ENCODE peak calls at places on chromosomes 7 and 10, in six cellular contexts. One of them, this sample, is unnamed.

GRCh38 chr10:120688928-120689327 is 162.2 kb upstream of the WDR11 start:
- DNase-seq in gastrocnemius medialis: no peak
- DNase-seq in CD4-positive, alpha-beta memory T cell: no peak
- DNase-seq in GM12878: no peak
- DNase-seq in sigmoid colon: no peak
- DNase-seq in AG09309: no peak
- DNase-seq in this sample: no peak

GRCh38 chr10:54124209-54124890 is 676.7 kb downstream of the PCDH15 start:
- DNase-seq in gastrocnemius medialis: no peak
- DNase-seq in CD4-positive, alpha-beta memory T cell: no peak
- DNase-seq in GM12878: no peak
- DNase-seq in sigmoid colon: no peak
- DNase-seq in AG09309: no peak
- DNase-seq in this sample: no peak

GRCh38 chr7:95596183-95597135 is at the start of gene PDK4:
- DNase-seq in gastrocnemius medialis: peak; percentile 99
- DNase-seq in CD4-positive, alpha-beta memory T cell: no peak
- DNase-seq in GM12878: no peak
- DNase-seq in sigmoid colon: peak; percentile 99
- DNase-seq in AG09309: no peak
- DNase-seq in this sample: no peak

GRCh38 chr7:48421357-48421756 is 250.1 kb downstream of the ABCA13 start:
- DNase-seq in gastrocnemius medialis: no peak
- DNase-seq in CD4-positive, alpha-beta memory T cell: no peak
- DNase-seq in GM12878: no peak
- DNase-seq in sigmoid colon: no peak
- DNase-seq in AG09309: no peak
- DNase-seq in this sample: no peak

GRCh38 chr10:86758231-86759072 is 2.0 kb downstream of the BMPR1A start:
- DNase-seq in gastrocnemius medialis: no peak
- DNase-seq in CD4-positive, alpha-beta memory T cell: no peak
- DNase-seq in GM12878: no peak
- DNase-seq in sigmoid colon: no peak
- DNase-seq in AG09309: no peak
- DNase-seq in this sample: no peak

GRCh38 chr10:73974309-73974946 is 23.5 kb upstream of the VCL start:
- DNase-seq in gastrocnemius medialis: no peak
- DNase-seq in CD4-positive, alpha-beta memory T cell: peak; percentile 45
- DNase-seq in GM12878: no peak
- DNase-seq in sigmoid colon: no peak
- DNase-seq in AG09309: no peak
- DNase-seq in this sample: no peak

GRCh38 chr7:31991846-31992245 is 78.4 kb downstream of the PDE1C start:
- DNase-seq in gastrocnemius medialis: no peak
- DNase-seq in CD4-positive, alpha-beta memory T cell: no peak
- DNase-seq in GM12878: no peak
- DNase-seq in sigmoid colon: no peak
- DNase-seq in AG09309: no peak
- DNase-seq in this sample: no peak

GRCh38 chr10:114520453-114520852 is 116.2 kb upstream of the AFAP1L2 start:
- DNase-seq in gastrocnemius medialis: peak; percentile 28
- DNase-seq in CD4-positive, alpha-beta memory T cell: no peak
- DNase-seq in GM12878: no peak
- DNase-seq in sigmoid colon: no peak
- DNase-seq in AG09309: peak; percentile 61
- DNase-seq in this sample: no peak

GRCh38 chr7:31432831-31433340 is 81.0 kb upstream of the ITPRID1 start:
- DNase-seq in gastrocnemius medialis: no peak
- DNase-seq in CD4-positive, alpha-beta memory T cell: no peak
- DNase-seq in GM12878: no peak
- DNase-seq in sigmoid colon: no peak
- DNase-seq in AG09309: no peak
- DNase-seq in this sample: no peak

GRCh38 chr10:46018453-46019169 is 11.8 kb downstream of the NCOA4 start:
- DNase-seq in gastrocnemius medialis: no peak
- DNase-seq in CD4-positive, alpha-beta memory T cell: no peak
- DNase-seq in GM12878: no peak
- DNase-seq in sigmoid colon: no peak
- DNase-seq in AG09309: no peak
- DNase-seq in this sample: no peak

GRCh38 chr7:134051020-134051419 is 76.1 kb upstream of the LRGUK start:
- DNase-seq in gastrocnemius medialis: no peak
- DNase-seq in CD4-positive, alpha-beta memory T cell: no peak
- DNase-seq in GM12878: no peak
- DNase-seq in sigmoid colon: no peak
- DNase-seq in AG09309: no peak
- DNase-seq in this sample: no peak

GRCh38 chr10:317219-317868 is 182.1 kb downstream of the ZMYND11 start:
- DNase-seq in gastrocnemius medialis: no peak
- DNase-seq in CD4-positive, alpha-beta memory T cell: peak; percentile 12
- DNase-seq in GM12878: peak; percentile 82
- DNase-seq in sigmoid colon: no peak
- DNase-seq in AG09309: peak; percentile 17
- DNase-seq in this sample: no peak

GRCh38 chr10:66941491-66941890 is 15.7 kb downstream of the LRRTM3 start:
- DNase-seq in gastrocnemius medialis: no peak
- DNase-seq in CD4-positive, alpha-beta memory T cell: no peak
- DNase-seq in GM12878: no peak
- DNase-seq in sigmoid colon: no peak
- DNase-seq in AG09309: no peak
- DNase-seq in this sample: no peak

GRCh38 chr10:132421377-132422168 is 24.6 kb downstream of the PWWP2B start:
- DNase-seq in gastrocnemius medialis: peak; percentile 82
- DNase-seq in CD4-positive, alpha-beta memory T cell: no peak
- DNase-seq in GM12878: no peak
- DNase-seq in sigmoid colon: peak; percentile 92
- DNase-seq in AG09309: no peak
- DNase-seq in this sample: no peak

GRCh38 chr7:89183726-89184125 is 388.2 kb upstream of the TEX47 start:
- DNase-seq in gastrocnemius medialis: no peak
- DNase-seq in CD4-positive, alpha-beta memory T cell: no peak
- DNase-seq in GM12878: no peak
- DNase-seq in sigmoid colon: no peak
- DNase-seq in AG09309: no peak
- DNase-seq in this sample: no peak

GRCh38 chr7:14389052-14389988 is 399.9 kb upstream of the ETV1 start:
- DNase-seq in gastrocnemius medialis: no peak
- DNase-seq in CD4-positive, alpha-beta memory T cell: no peak
- DNase-seq in GM12878: no peak
- DNase-seq in sigmoid colon: no peak
- DNase-seq in AG09309: no peak
- DNase-seq in this sample: no peak

GRCh38 chr7:42167206-42167913 is 69.6 kb downstream of the GLI3 start:
- DNase-seq in gastrocnemius medialis: no peak
- DNase-seq in CD4-positive, alpha-beta memory T cell: no peak
- DNase-seq in GM12878: no peak
- DNase-seq in sigmoid colon: no peak
- DNase-seq in AG09309: no peak
- DNase-seq in this sample: no peak

GRCh38 chr7:134155220-134155619 is 28.1 kb downstream of the LRGUK start:
- DNase-seq in gastrocnemius medialis: no peak
- DNase-seq in CD4-positive, alpha-beta memory T cell: no peak
- DNase-seq in GM12878: no peak
- DNase-seq in sigmoid colon: no peak
- DNase-seq in AG09309: no peak
- DNase-seq in this sample: no peak

GRCh38 chr10:5165738-5166137 is 19.2 kb downstream of the AKR1C8 start:
- DNase-seq in gastrocnemius medialis: no peak
- DNase-seq in CD4-positive, alpha-beta memory T cell: no peak
- DNase-seq in GM12878: no peak
- DNase-seq in sigmoid colon: no peak
- DNase-seq in AG09309: no peak
- DNase-seq in this sample: no peak

GRCh38 chr10:103278862-103279298 is 1.9 kb downstream of the INA start:
- DNase-seq in gastrocnemius medialis: no peak
- DNase-seq in CD4-positive, alpha-beta memory T cell: peak; percentile 23
- DNase-seq in GM12878: no peak
- DNase-seq in sigmoid colon: no peak
- DNase-seq in AG09309: no peak
- DNase-seq in this sample: no peak

GRCh38 chr7:136014659-136015058 is 37.5 kb upstream of the MTPN start:
- DNase-seq in gastrocnemius medialis: no peak
- DNase-seq in CD4-positive, alpha-beta memory T cell: no peak
- DNase-seq in GM12878: no peak
- DNase-seq in sigmoid colon: no peak
- DNase-seq in AG09309: no peak
- DNase-seq in this sample: no peak

GRCh38 chr7:44787041-44787440 is 9.4 kb upstream of the PPIA start:
- DNase-seq in gastrocnemius medialis: no peak
- DNase-seq in CD4-positive, alpha-beta memory T cell: no peak
- DNase-seq in GM12878: no peak
- DNase-seq in sigmoid colon: no peak
- DNase-seq in AG09309: no peak
- DNase-seq in this sample: no peak

GRCh38 chr7:94698275-94698674 is 42.3 kb upstream of the SGCE start:
- DNase-seq in gastrocnemius medialis: no peak
- DNase-seq in CD4-positive, alpha-beta memory T cell: no peak
- DNase-seq in GM12878: no peak
- DNase-seq in sigmoid colon: no peak
- DNase-seq in AG09309: peak; percentile 33
- DNase-seq in this sample: no peak

GRCh38 chr10:31803606-31804195 is 124.9 kb downstream of the ARHGAP12 start:
- DNase-seq in gastrocnemius medialis: no peak
- DNase-seq in CD4-positive, alpha-beta memory T cell: no peak
- DNase-seq in GM12878: no peak
- DNase-seq in sigmoid colon: no peak
- DNase-seq in AG09309: no peak
- DNase-seq in this sample: no peak

GRCh38 chr7:81526971-81527370 is 242.9 kb downstream of the HGF start:
- DNase-seq in gastrocnemius medialis: no peak
- DNase-seq in CD4-positive, alpha-beta memory T cell: no peak
- DNase-seq in GM12878: no peak
- DNase-seq in sigmoid colon: no peak
- DNase-seq in AG09309: no peak
- DNase-seq in this sample: no peak

GRCh38 chr7:81527651-81528050 is 242.2 kb downstream of the HGF start:
- DNase-seq in gastrocnemius medialis: no peak
- DNase-seq in CD4-positive, alpha-beta memory T cell: no peak
- DNase-seq in GM12878: no peak
- DNase-seq in sigmoid colon: no peak
- DNase-seq in AG09309: no peak
- DNase-seq in this sample: no peak

GRCh38 chr7:81529785-81530184 is 240.1 kb downstream of the HGF start:
- DNase-seq in gastrocnemius medialis: no peak
- DNase-seq in CD4-positive, alpha-beta memory T cell: no peak
- DNase-seq in GM12878: no peak
- DNase-seq in sigmoid colon: no peak
- DNase-seq in AG09309: no peak
- DNase-seq in this sample: no peak

GRCh38 chr7:81525901-81526300 is 243.9 kb downstream of the HGF start:
- DNase-seq in gastrocnemius medialis: no peak
- DNase-seq in CD4-positive, alpha-beta memory T cell: no peak
- DNase-seq in GM12878: no peak
- DNase-seq in sigmoid colon: no peak
- DNase-seq in AG09309: no peak
- DNase-seq in this sample: no peak
- H3K4me3 ChIP-seq in gastrocnemius medialis: no peak overlapping the region
- H3K4me3 ChIP-seq in CD4-positive, alpha-beta memory T cell: no peak overlapping the region
- H3K4me3 ChIP-seq in GM12878: no peak overlapping the region
- H3K4me3 ChIP-seq in sigmoid colon: no peak overlapping the region
- H3K4me3 ChIP-seq in AG09309: no peak overlapping the region
- H3K4me3 ChIP-seq in this sample: no peak overlapping the region

GRCh38 chr10:12609435-12609834 is 260.1 kb downstream of the CAMK1D start:
- DNase-seq in gastrocnemius medialis: no peak
- DNase-seq in CD4-positive, alpha-beta memory T cell: no peak
- DNase-seq in GM12878: no peak
- DNase-seq in sigmoid colon: no peak
- DNase-seq in AG09309: no peak
- DNase-seq in this sample: no peak

GRCh38 chr10:12617205-12618175 is 268.1 kb downstream of the CAMK1D start:
- DNase-seq in gastrocnemius medialis: no peak
- DNase-seq in CD4-positive, alpha-beta memory T cell: no peak
- DNase-seq in GM12878: peak; percentile 45
- DNase-seq in sigmoid colon: no peak
- DNase-seq in AG09309: no peak
- DNase-seq in this sample: no peak

GRCh38 chr10:12615296-12616220 is 266.2 kb downstream of the CAMK1D start:
- DNase-seq in gastrocnemius medialis: no peak
- DNase-seq in CD4-positive, alpha-beta memory T cell: no peak
- DNase-seq in GM12878: no peak
- DNase-seq in sigmoid colon: no peak
- DNase-seq in AG09309: no peak
- DNase-seq in this sample: no peak

GRCh38 chr10:12614390-12615003 is 265.1 kb downstream of the CAMK1D start:
- DNase-seq in gastrocnemius medialis: no peak
- DNase-seq in CD4-positive, alpha-beta memory T cell: no peak
- DNase-seq in GM12878: no peak
- DNase-seq in sigmoid colon: no peak
- DNase-seq in AG09309: no peak
- DNase-seq in this sample: no peak

GRCh38 chr10:12613144-12613543 is 263.8 kb downstream of the CAMK1D start:
- DNase-seq in gastrocnemius medialis: no peak
- DNase-seq in CD4-positive, alpha-beta memory T cell: no peak
- DNase-seq in GM12878: no peak
- DNase-seq in sigmoid colon: no peak
- DNase-seq in AG09309: no peak
- DNase-seq in this sample: no peak
- H3K4me3 ChIP-seq in gastrocnemius medialis: no peak overlapping the region
- H3K4me3 ChIP-seq in CD4-positive, alpha-beta memory T cell: no peak overlapping the region
- H3K4me3 ChIP-seq in GM12878: no peak overlapping the region
- H3K4me3 ChIP-seq in sigmoid colon: no peak overlapping the region
- H3K4me3 ChIP-seq in AG09309: no peak overlapping the region
- H3K4me3 ChIP-seq in this sample: no peak overlapping the region

DNA sequence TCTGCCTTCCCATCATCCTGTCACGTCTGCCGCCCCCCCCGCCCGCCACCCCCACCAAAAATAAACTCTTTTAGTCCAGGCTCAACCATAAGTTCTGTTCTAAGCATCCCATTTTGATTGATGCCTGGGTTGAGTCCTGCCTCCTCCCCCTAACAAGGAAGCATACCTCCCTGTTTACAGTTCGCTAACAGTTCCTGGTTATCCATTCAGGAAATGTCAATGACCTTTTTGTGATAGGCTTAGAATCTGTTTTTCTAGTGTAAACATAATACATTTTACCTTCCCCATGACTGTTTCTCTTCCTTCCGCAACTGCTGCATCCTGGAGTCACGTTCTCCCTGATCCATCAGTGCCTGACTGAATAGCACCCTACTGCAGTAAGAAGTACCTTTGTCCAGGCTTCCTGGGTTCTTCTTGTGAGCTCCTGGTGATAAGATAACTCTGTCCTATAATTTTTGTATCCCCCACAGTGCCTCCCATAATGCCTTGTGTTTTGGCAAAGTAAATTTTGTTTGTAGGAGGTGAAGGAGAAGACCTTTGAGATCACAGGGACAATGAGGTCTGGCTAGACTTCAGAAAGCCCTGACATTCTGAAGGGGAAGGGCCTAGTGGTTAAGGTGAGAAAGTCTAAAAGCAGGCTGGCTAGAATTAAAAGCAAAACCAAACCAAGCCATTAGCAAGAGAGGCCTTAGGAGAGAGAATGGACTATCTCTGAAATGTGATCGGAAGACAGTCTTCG is 7.3 kb downstream of the AGFG2 start:
- DNase-seq in gastrocnemius medialis: no peak
- DNase-seq in CD4-positive, alpha-beta memory T cell: peak; percentile 61
- DNase-seq in GM12878: no peak
- DNase-seq in sigmoid colon: no peak
- DNase-seq in AG09309: no peak
- DNase-seq in this sample: peak; percentile 68
- H3K4me3 ChIP-seq in gastrocnemius medialis: no peak overlapping the region
- H3K4me3 ChIP-seq in CD4-positive, alpha-beta memory T cell: peak overlapping the region; percentile 25
- H3K4me3 ChIP-seq in GM12878: peak overlapping the region; percentile 56
- H3K4me3 ChIP-seq in sigmoid colon: no peak overlapping the region
- H3K4me3 ChIP-seq in AG09309: no peak overlapping the region
- H3K4me3 ChIP-seq in this sample: peak overlapping the region; percentile 46

GRCh38 chr10:62230344-62231138 is 38.1 kb downstream of the RTKN2 start:
- DNase-seq in gastrocnemius medialis: no peak
- DNase-seq in CD4-positive, alpha-beta memory T cell: no peak
- DNase-seq in GM12878: no peak
- DNase-seq in sigmoid colon: no peak
- DNase-seq in AG09309: peak; percentile 8
- DNase-seq in this sample: no peak
- H3K4me3 ChIP-seq in gastrocnemius medialis: no peak overlapping the region
- H3K4me3 ChIP-seq in CD4-positive, alpha-beta memory T cell: no peak overlapping the region
- H3K4me3 ChIP-seq in GM12878: no peak overlapping the region
- H3K4me3 ChIP-seq in sigmoid colon: no peak overlapping the region
- H3K4me3 ChIP-seq in AG09309: no peak overlapping the region
- H3K4me3 ChIP-seq in this sample: no peak overlapping the region

This sample was measured in GM12864.